ENCODE peak calls at places on chromosomes 3 and 15, in nine cellular contexts. T is transverse colon, B is tibial nerve, Z is H9, G is Karpas-422, K is mesendoderm, R is tibial artery, I is GM12878, H is upper lobe of right lung. S is an unnamed sample.
A peak's percentile ranks its signal among the peaks of the same experiment; 100 is the strongest.

GRCh38 chr3:129599073-129599472 is 7.4 kb downstream of the PLXND1 start:
- DNase-seq in T (no peak), B (no peak), Z (no peak), G (no peak), K (no peak), R (no peak), I (no peak), H (no peak), S (no peak)

GRCh38 chr15:50751394-50751793 is 14.1 kb downstream of the SPPL2A start:
- DNase-seq in T (no peak), B (no peak), Z (no peak), G (no peak), K (no peak), R (no peak), I (no peak), H (no peak), S (no peak)

GRCh38 chr15:61530769-61531168 is 301.7 kb upstream of the RORA start:
- DNase-seq in T (no peak), B (no peak), Z (peak; percentile 43), G (no peak), K (peak; percentile 74), R (no peak), I (no peak), H (no peak), S (no peak)

GRCh38 chr3:48299746-48300361 is 33.6 kb downstream of the SPINK8 start:
- DNase-seq in T (no peak), B (no peak), Z (no peak), G (no peak), K (no peak), R (no peak), I (no peak), H (no peak), S (no peak)

GRCh38 chr3:111473550-111473949 is 68.4 kb upstream of the CD96 start:
- DNase-seq in T (no peak), B (no peak), Z (peak; percentile 48), G (no peak), K (peak; percentile 76), R (no peak), I (no peak), H (no peak), S (no peak)

GRCh38 chr3:17535173-17535730 is 207.2 kb downstream of the TBC1D5 start:
- DNase-seq in T (no peak), B (no peak), Z (no peak), G (no peak), K (no peak), R (no peak), I (no peak), H (no peak), S (no peak)

GRCh38 chr15:51600114-51600513 is 22.5 kb downstream of the DMXL2 start:
- DNase-seq in T (no peak), B (no peak), Z (no peak), G (no peak), K (no peak), R (no peak), I (peak; percentile 15), H (no peak), S (no peak)

GRCh38 chr3:28836199-28836598 is 444.7 kb upstream of the RBMS3 start:
- DNase-seq in T (no peak), B (no peak), Z (no peak), G (no peak), K (peak; percentile 23), R (no peak), I (no peak), H (no peak), S (no peak)

GRCh38 chr3:37967252-37967881 is 23.2 kb upstream of the VILL start:
- DNase-seq in T (peak; percentile 82), B (peak; percentile 55), Z (peak; percentile 86), G (peak; percentile 86), K (peak; percentile 83), R (peak; percentile 81), I (no peak), H (peak; percentile 79), S (no peak)

GRCh38 chr15:62564889-62565288 is 399.8 kb upstream of the C2CD4B start:
- DNase-seq in T (no peak), B (no peak), Z (no peak), G (no peak), K (peak; percentile 82), R (no peak), I (no peak), H (no peak), S (no peak)

GRCh38 chr3:186141776-186142175 is 32.9 kb upstream of the ETV5 start:
- DNase-seq in T (no peak), B (no peak), Z (no peak), G (no peak), K (no peak), R (no peak), I (no peak), H (no peak), S (no peak)

GRCh38 chr3:186142556-186142955 is 33.7 kb upstream of the ETV5 start:
- DNase-seq in T (no peak), B (no peak), Z (no peak), G (no peak), K (no peak), R (no peak), I (no peak), H (no peak), S (no peak)

GRCh38 chr3:186144257-186144656 is 35.4 kb upstream of the ETV5 start:
- DNase-seq in T (no peak), B (no peak), Z (no peak), G (no peak), K (no peak), R (no peak), I (no peak), H (peak; percentile 31), S (no peak)

GRCh38 chr3:186138272-186138981 is 29.5 kb upstream of the ETV5 start:
- DNase-seq in T (no peak), B (no peak), Z (no peak), G (no peak), K (no peak), R (no peak), I (no peak), H (no peak), S (no peak)

DNA sequence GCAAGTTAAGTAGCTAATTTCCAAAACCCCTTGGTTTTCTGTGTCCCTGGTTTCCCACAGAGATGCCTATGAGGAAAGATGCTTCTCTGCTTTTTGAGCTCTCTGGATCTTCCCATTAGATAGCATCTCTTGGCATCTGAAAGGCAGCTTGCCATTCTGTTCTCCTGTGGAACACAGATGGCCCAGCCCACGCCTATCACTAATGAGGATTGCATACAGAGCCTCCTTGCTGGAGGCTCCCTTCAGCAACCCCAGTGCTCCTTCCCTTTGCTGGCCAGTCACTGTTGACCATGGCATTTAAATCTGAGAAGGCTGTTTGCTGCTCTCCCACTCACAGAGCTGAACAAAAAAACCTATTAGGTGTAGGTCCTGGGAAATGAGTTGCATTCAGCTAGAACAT is 34.4 kb upstream of the ETV5 start:
- DNase-seq in T (no peak), B (no peak), Z (no peak), G (no peak), K (no peak), R (no peak), I (no peak), H (no peak), S (no peak)
- H3K27ac ChIP-seq in T (no peak overlapping the region), B (no peak overlapping the region), Z (no peak overlapping the region), G (no peak overlapping the region), K (no peak overlapping the region), R (no peak overlapping the region), I (no peak overlapping the region), H (no peak overlapping the region), S (no peak overlapping the region)

GRCh38 chr15:99014803-99015676 is 7.4 kb upstream of the PGPEP1L start:
- DNase-seq in T (peak; percentile 47), B (no peak), Z (peak; percentile 84), G (no peak), K (peak; percentile 87), R (peak; percentile 79), I (no peak), H (peak; percentile 88), S (peak; percentile 17)
- H3K27ac ChIP-seq in T (no peak overlapping the region), B (peak overlapping the region; percentile 38), Z (no peak overlapping the region), G (no peak overlapping the region), K (peak overlapping the region; percentile 90), R (peak overlapping the region; percentile 74), I (peak overlapping the region; percentile 89), H (peak overlapping the region; percentile 68), S (no peak overlapping the region)

GRCh38 chr15:73345658-73346057 is 23.1 kb downstream of the HCN4 start:
- DNase-seq in T (no peak), B (no peak), Z (no peak), G (no peak), K (no peak), R (no peak), I (no peak), H (no peak), S (no peak)
- H3K27ac ChIP-seq in T (no peak overlapping the region), B (no peak overlapping the region), Z (no peak overlapping the region), G (no peak overlapping the region), K (no peak overlapping the region), R (no peak overlapping the region), I (no peak overlapping the region), H (no peak overlapping the region), S (no peak overlapping the region)

GRCh38 chr3:70805044-70805732 is 492.8 kb upstream of the MDFIC2 start:
- DNase-seq in T (no peak), B (no peak), Z (no peak), G (no peak), K (no peak), R (no peak), I (no peak), H (no peak), S (no peak)
- H3K27ac ChIP-seq in T (peak overlapping the region; percentile 4), B (peak overlapping the region; percentile 27), Z (no peak overlapping the region), G (no peak overlapping the region), K (no peak overlapping the region), R (peak overlapping the region; percentile 14), I (no peak overlapping the region), H (no peak overlapping the region), S (no peak overlapping the region)

DNA sequence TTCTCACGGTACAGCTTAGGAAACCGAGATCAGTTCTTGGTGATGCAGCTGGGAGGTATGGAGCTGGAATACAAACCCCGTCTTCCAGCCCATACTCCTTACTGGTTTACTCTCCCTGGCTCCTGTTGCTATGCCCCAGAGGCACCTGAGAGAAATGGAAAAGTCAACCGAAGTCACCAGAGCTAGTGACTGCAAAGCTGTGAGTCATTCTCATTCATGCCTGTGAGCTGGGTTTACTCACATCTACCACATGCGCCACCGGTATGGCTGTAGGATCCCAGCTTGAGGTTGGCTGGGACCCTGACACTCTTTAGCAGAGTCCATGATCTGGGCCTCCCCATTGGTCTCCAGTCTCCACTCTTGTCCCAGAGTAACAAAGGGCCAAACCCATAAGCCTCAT is 111.5 kb upstream of the ETV5 start:
- DNase-seq in T (no peak), B (no peak), Z (no peak), G (no peak), K (peak; percentile 65), R (no peak), I (no peak), H (no peak), S (no peak)
- H3K27ac ChIP-seq in T (no peak overlapping the region), B (no peak overlapping the region), Z (no peak overlapping the region), G (no peak overlapping the region), K (no peak overlapping the region), R (no peak overlapping the region), I (no peak overlapping the region), H (no peak overlapping the region), S (no peak overlapping the region)

DNA sequence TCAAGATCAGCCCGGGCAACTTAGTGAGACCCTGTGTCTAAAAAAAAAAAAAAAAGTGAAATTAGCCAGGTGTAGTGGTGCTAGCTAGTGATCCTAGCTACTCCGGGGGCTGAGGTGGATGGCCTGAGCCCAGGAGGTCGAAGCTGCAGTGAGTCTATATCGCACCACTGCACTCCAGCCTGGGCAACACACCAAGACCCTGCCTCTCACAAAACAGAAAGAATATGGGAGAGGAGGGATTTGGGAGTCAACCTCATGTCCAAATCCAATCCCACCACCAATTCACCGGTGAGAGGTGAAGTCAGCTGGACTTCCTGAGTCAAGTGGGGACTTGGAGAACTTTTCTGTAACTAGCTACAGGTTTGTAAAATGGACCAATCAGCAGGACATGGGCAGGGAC is 80.5 kb upstream of the MFGE8 start:
- DNase-seq in T (no peak), B (no peak), Z (no peak), G (no peak), K (no peak), R (no peak), I (no peak), H (no peak), S (no peak)
- H3K27ac ChIP-seq in T (no peak overlapping the region), B (no peak overlapping the region), Z (peak overlapping the region; percentile 98), G (no peak overlapping the region), K (no peak overlapping the region), R (no peak overlapping the region), I (no peak overlapping the region), H (no peak overlapping the region), S (no peak overlapping the region)